ENCODE peak calls at places on chromosomes 7 and 10, in four cellular contexts. One of them, this sample, is unnamed.

GRCh38 chr7:55130079-55130476 is 111.3 kb downstream of the EGFR start:
- DNase-seq in iPS DF 6.9: no peak
- DNase-seq in gastrocnemius medialis: no peak
- DNase-seq in fibroblast of lung: peak; percentile 42
- DNase-seq in this sample: no peak

GRCh38 chr10:78627254-78627795 is 441.4 kb upstream of the ZMIZ1 start:
- DNase-seq in gastrocnemius medialis: no peak
- DNase-seq in fibroblast of lung: no peak
- DNase-seq in iPS DF 6.9: no peak
- DNase-seq in this sample: no peak

GRCh38 chr7:31065840-31066239 is 13.7 kb downstream of the ADCYAP1R1 start:
- DNase-seq in gastrocnemius medialis: no peak
- DNase-seq in iPS DF 6.9: no peak
- DNase-seq in fibroblast of lung: no peak
- DNase-seq in this sample: no peak

GRCh38 chr10:34996843-34997242 is 93.3 kb downstream of the CUL2 start:
- DNase-seq in gastrocnemius medialis: peak; percentile 27
- DNase-seq in fibroblast of lung: peak; percentile 31
- DNase-seq in iPS DF 6.9: no peak
- DNase-seq in this sample: no peak

GRCh38 chr10:5684971-5685763 is 529 bp downstream of the TASOR2 start:
- DNase-seq in iPS DF 6.9: no peak
- DNase-seq in fibroblast of lung: peak; percentile 77
- DNase-seq in gastrocnemius medialis: peak; percentile 58
- DNase-seq in this sample: peak; percentile 78

GRCh38 chr7:23026164-23026563 is 12.2 kb upstream of the HYCC1 start:
- DNase-seq in fibroblast of lung: no peak
- DNase-seq in iPS DF 6.9: no peak
- DNase-seq in gastrocnemius medialis: no peak
- DNase-seq in this sample: no peak

GRCh38 chr10:5283305-5284158 is 81.2 kb upstream of the UCN3 start:
- DNase-seq in fibroblast of lung: peak; percentile 66
- DNase-seq in gastrocnemius medialis: peak; percentile 49
- DNase-seq in iPS DF 6.9: peak; percentile 39
- DNase-seq in this sample: peak; percentile 59

GRCh38 chr7:99440195-99440594 is 1.5 kb downstream of the CPSF4 start:
- DNase-seq in fibroblast of lung: peak; percentile 28
- DNase-seq in iPS DF 6.9: no peak
- DNase-seq in gastrocnemius medialis: no peak
- DNase-seq in this sample: no peak

GRCh38 chr10:112271982-112272381 is 11.2 kb upstream of the TECTB start:
- DNase-seq in gastrocnemius medialis: no peak
- DNase-seq in iPS DF 6.9: no peak
- DNase-seq in fibroblast of lung: peak; percentile 67
- DNase-seq in this sample: no peak

GRCh38 chr7:144011458-144012230 is 11.5 kb downstream of the OR6B1 start:
- DNase-seq in fibroblast of lung: peak; percentile 40
- DNase-seq in gastrocnemius medialis: no peak
- DNase-seq in iPS DF 6.9: no peak
- DNase-seq in this sample: no peak

GRCh38 chr7:86926732-86927131 is 132.7 kb downstream of the ELAPOR2 start:
- DNase-seq in iPS DF 6.9: no peak
- DNase-seq in fibroblast of lung: peak; percentile 72
- DNase-seq in gastrocnemius medialis: no peak
- DNase-seq in this sample: no peak

GRCh38 chr7:2926120-2926897 is 82.2 kb upstream of the GNA12 start:
- DNase-seq in fibroblast of lung: no peak
- DNase-seq in gastrocnemius medialis: no peak
- DNase-seq in iPS DF 6.9: no peak
- DNase-seq in this sample: no peak

GRCh38 chr10:103193107-103193819 is at the start of gene NT5C2:
- DNase-seq in gastrocnemius medialis: peak; percentile 80
- DNase-seq in iPS DF 6.9: no peak
- DNase-seq in fibroblast of lung: peak; percentile 71
- DNase-seq in this sample: peak; percentile 66

GRCh38 chr10:31090894-31091607 is 59.4 kb upstream of the ZNF438 start:
- DNase-seq in fibroblast of lung: peak; percentile 12
- DNase-seq in gastrocnemius medialis: no peak
- DNase-seq in iPS DF 6.9: no peak
- DNase-seq in this sample: no peak

GRCh38 chr10:77737608-77738007 is 100.0 kb upstream of the KCNMA1 start:
- DNase-seq in iPS DF 6.9: no peak
- DNase-seq in gastrocnemius medialis: no peak
- DNase-seq in fibroblast of lung: peak; percentile 90
- DNase-seq in this sample: no peak

GRCh38 chr7:158251061-158251965 is 336.3 kb downstream of the PTPRN2 start:
- DNase-seq in iPS DF 6.9: no peak
- DNase-seq in gastrocnemius medialis: no peak
- DNase-seq in fibroblast of lung: no peak
- DNase-seq in this sample: peak; percentile 38

GRCh38 chr7:90931996-90932912 is 332.0 kb upstream of the FZD1 start:
- DNase-seq in fibroblast of lung: no peak
- DNase-seq in iPS DF 6.9: no peak
- DNase-seq in gastrocnemius medialis: peak; percentile 82
- DNase-seq in this sample: no peak

GRCh38 chr10:116598326-116598725 is 7.6 kb downstream of the PNLIPRP1 start:
- DNase-seq in fibroblast of lung: no peak
- DNase-seq in gastrocnemius medialis: no peak
- DNase-seq in iPS DF 6.9: no peak
- DNase-seq in this sample: no peak

GRCh38 chr7:38909870-38910269 is 879 bp upstream of the VPS41 start:
- DNase-seq in fibroblast of lung: no peak
- DNase-seq in iPS DF 6.9: no peak
- DNase-seq in gastrocnemius medialis: no peak
- DNase-seq in this sample: no peak

GRCh38 chr7:38907066-38907465 is 1.9 kb downstream of the VPS41 start:
- DNase-seq in fibroblast of lung: no peak
- DNase-seq in gastrocnemius medialis: no peak
- DNase-seq in iPS DF 6.9: no peak
- DNase-seq in this sample: no peak

GRCh38 chr7:38905026-38905759 is 3.8 kb downstream of the VPS41 start:
- DNase-seq in gastrocnemius medialis: no peak
- DNase-seq in iPS DF 6.9: no peak
- DNase-seq in fibroblast of lung: no peak
- DNase-seq in this sample: no peak

GRCh38 chr7:38903057-38903456 is 5.9 kb downstream of the VPS41 start:
- DNase-seq in gastrocnemius medialis: no peak
- DNase-seq in iPS DF 6.9: no peak
- DNase-seq in fibroblast of lung: no peak
- DNase-seq in this sample: no peak

DNA sequence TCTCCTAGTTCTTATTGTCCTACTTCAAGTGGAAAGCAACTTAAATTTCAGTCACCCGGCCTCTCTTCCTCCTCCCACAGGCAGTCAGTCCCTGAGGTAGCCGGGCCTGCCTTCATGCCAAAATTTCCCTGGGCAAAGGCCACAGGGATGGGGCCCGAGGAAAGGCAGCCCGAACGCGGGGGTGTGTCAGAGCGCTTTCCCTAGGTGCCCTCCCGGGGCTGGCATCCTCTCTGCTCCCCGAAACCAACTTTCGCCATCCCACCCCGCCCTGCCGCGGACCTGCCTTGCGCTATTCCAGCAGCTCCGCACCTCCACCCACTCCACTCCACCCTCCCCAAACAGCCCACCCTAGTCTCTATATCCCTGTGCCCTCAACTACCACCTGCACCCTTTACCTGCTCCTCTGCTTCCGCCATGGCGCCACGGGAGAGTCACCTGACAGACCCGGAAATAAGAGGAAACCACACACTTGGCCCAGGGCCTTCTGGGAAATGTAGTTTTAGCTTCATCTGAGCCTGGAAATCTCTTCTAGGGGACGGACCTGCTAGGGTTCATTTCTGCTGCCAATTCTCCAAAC is at the start of gene VPS41:
- DNase-seq in fibroblast of lung: peak; percentile 72
- DNase-seq in iPS DF 6.9: peak; percentile 31
- DNase-seq in gastrocnemius medialis: peak; percentile 75
- DNase-seq in this sample: peak; percentile 85
- H3K27ac ChIP-seq in fibroblast of lung: peak within 1 kb of the TSS; percentile 34
- H3K27ac ChIP-seq in iPS DF 6.9: no peak within 1 kb of the TSS
- H3K27ac ChIP-seq in gastrocnemius medialis: peak within 1 kb of the TSS; percentile 44
- H3K27ac ChIP-seq in this sample: peak within 1 kb of the TSS; percentile 68

DNA sequence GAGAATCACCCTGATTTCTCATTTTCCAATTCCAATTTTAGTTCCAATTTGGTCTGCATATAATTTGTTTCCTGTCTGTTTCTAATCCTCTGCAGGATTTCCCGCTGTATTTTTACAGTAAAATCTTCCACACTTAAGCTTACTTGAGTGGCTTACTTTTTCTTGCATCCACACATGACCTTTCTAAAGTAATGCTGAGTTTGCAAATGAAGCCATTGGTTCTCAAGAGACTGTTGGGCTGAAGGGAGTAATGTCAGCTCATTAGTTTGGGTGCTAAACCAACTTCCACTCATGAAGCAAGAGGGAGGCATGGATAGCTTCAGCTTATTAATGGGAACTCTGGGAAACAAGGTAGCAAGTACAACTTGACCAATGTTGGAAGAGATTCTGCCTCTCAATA is 146.4 kb downstream of the SNX10 start:
- DNase-seq in fibroblast of lung: no peak
- DNase-seq in gastrocnemius medialis: no peak
- DNase-seq in iPS DF 6.9: no peak
- DNase-seq in this sample: no peak
- H3K36me3 ChIP-seq in fibroblast of lung: no peaks in the 10 kb centered on the region
- H3K36me3 ChIP-seq in gastrocnemius medialis: no peaks in the 10 kb centered on the region
- H3K36me3 ChIP-seq in iPS DF 6.9: no peaks in the 10 kb centered on the region
- H3K36me3 ChIP-seq in this sample: no peaks in the 10 kb centered on the region

GRCh38 chr7:4745971-4746919 is 29.2 kb upstream of the AP5Z1 start:
- DNase-seq in gastrocnemius medialis: no peak
- DNase-seq in iPS DF 6.9: no peak
- DNase-seq in fibroblast of lung: peak; percentile 86
- DNase-seq in this sample: no peak
- H3K27ac ChIP-seq in gastrocnemius medialis: peak overlapping the region; percentile 91
- H3K27ac ChIP-seq in iPS DF 6.9: no peak overlapping the region
- H3K27ac ChIP-seq in fibroblast of lung: peak overlapping the region; percentile 96
- H3K27ac ChIP-seq in this sample: peak overlapping the region; percentile 91

GRCh38 chr10:118013078-118013568 is 33.6 kb downstream of the RAB11FIP2 start:
- DNase-seq in fibroblast of lung: no peak
- DNase-seq in gastrocnemius medialis: no peak
- DNase-seq in iPS DF 6.9: no peak
- DNase-seq in this sample: no peak

GRCh38 chr10:118002581-118002980 is 44.2 kb downstream of the RAB11FIP2 start:
- DNase-seq in iPS DF 6.9: no peak
- DNase-seq in fibroblast of lung: peak; percentile 51
- DNase-seq in gastrocnemius medialis: no peak
- DNase-seq in this sample: no peak

GRCh38 chr10:118003146-118003545 is 43.6 kb downstream of the RAB11FIP2 start:
- DNase-seq in iPS DF 6.9: no peak
- DNase-seq in gastrocnemius medialis: no peak
- DNase-seq in fibroblast of lung: peak; percentile 8
- DNase-seq in this sample: no peak

GRCh38 chr10:118007773-118008172 is 39.0 kb downstream of the RAB11FIP2 start:
- DNase-seq in fibroblast of lung: peak; percentile 2
- DNase-seq in gastrocnemius medialis: no peak
- DNase-seq in iPS DF 6.9: no peak
- DNase-seq in this sample: no peak
- H3K36me3 ChIP-seq in fibroblast of lung: peaks cover 1% of the 10 kb centered on the region
- H3K36me3 ChIP-seq in gastrocnemius medialis: peaks cover 32% of the 10 kb centered on the region
- H3K36me3 ChIP-seq in iPS DF 6.9: no peaks in the 10 kb centered on the region
- H3K36me3 ChIP-seq in this sample: peaks cover 31% of the 10 kb centered on the region

GRCh38 chr10:11245510-11245909 is 227.8 kb downstream of the CELF2 start:
- DNase-seq in iPS DF 6.9: no peak
- DNase-seq in fibroblast of lung: no peak
- DNase-seq in gastrocnemius medialis: no peak
- DNase-seq in this sample: no peak
- H3K27ac ChIP-seq in iPS DF 6.9: no peak overlapping the region
- H3K27ac ChIP-seq in fibroblast of lung: no peak overlapping the region
- H3K27ac ChIP-seq in gastrocnemius medialis: no peak overlapping the region
- H3K27ac ChIP-seq in this sample: no peak overlapping the region